ENCODE peak calls at places on chromosomes 3 and 15, in eight cellular contexts. One of them, this sample, is unnamed.

GRCh38 chr15:72858205-72858604 is 74.6 kb upstream of the ADPGK start:
- DNase-seq in esophagus squamous epithelium: no peak
- DNase-seq in ovary: no peak
- DNase-seq in brain microvascular endothelial cell: no peak
- DNase-seq in sigmoid colon: no peak
- DNase-seq in HCT116: no peak
- DNase-seq in body of pancreas: no peak
- DNase-seq in keratinocyte: no peak
- DNase-seq in this sample: no peak

GRCh38 chr3:169453256-169454059 is 210.1 kb downstream of the MECOM start:
- DNase-seq in keratinocyte: no peak
- DNase-seq in esophagus squamous epithelium: no peak
- DNase-seq in body of pancreas: no peak
- DNase-seq in ovary: no peak
- DNase-seq in HCT116: no peak
- DNase-seq in brain microvascular endothelial cell: no peak
- DNase-seq in sigmoid colon: no peak
- DNase-seq in this sample: no peak

GRCh38 chr3:174198199-174198598 is 660.9 kb upstream of the NAALADL2 start:
- DNase-seq in brain microvascular endothelial cell: peak
- DNase-seq in sigmoid colon: no peak
- DNase-seq in esophagus squamous epithelium: no peak
- DNase-seq in body of pancreas: no peak
- DNase-seq in HCT116: no peak
- DNase-seq in ovary: no peak
- DNase-seq in keratinocyte: no peak
- DNase-seq in this sample: no peak

GRCh38 chr3:134847349-134847748 is 52.3 kb downstream of the EPHB1 start:
- DNase-seq in brain microvascular endothelial cell: no peak
- DNase-seq in HCT116: no peak
- DNase-seq in esophagus squamous epithelium: no peak
- DNase-seq in body of pancreas: no peak
- DNase-seq in ovary: no peak
- DNase-seq in sigmoid colon: no peak
- DNase-seq in keratinocyte: no peak
- DNase-seq in this sample: no peak

GRCh38 chr15:79769081-79769481 is 127.7 kb downstream of the MTHFS start:
- DNase-seq in HCT116: peak
- DNase-seq in sigmoid colon: no peak
- DNase-seq in brain microvascular endothelial cell: peak
- DNase-seq in esophagus squamous epithelium: no peak
- DNase-seq in body of pancreas: no peak
- DNase-seq in keratinocyte: no peak
- DNase-seq in ovary: no peak
- DNase-seq in this sample: peak

GRCh38 chr3:13108861-13109260 is 35.6 kb upstream of the IQSEC1 start:
- DNase-seq in esophagus squamous epithelium: no peak
- DNase-seq in ovary: no peak
- DNase-seq in keratinocyte: no peak
- DNase-seq in body of pancreas: no peak
- DNase-seq in HCT116: no peak
- DNase-seq in brain microvascular endothelial cell: no peak
- DNase-seq in sigmoid colon: peak
- DNase-seq in this sample: no peak

GRCh38 chr15:43792761-43793493 is 807 bp downstream of the SERF2 start:
- DNase-seq in esophagus squamous epithelium: no peak
- DNase-seq in ovary: no peak
- DNase-seq in HCT116: no peak
- DNase-seq in body of pancreas: peak
- DNase-seq in sigmoid colon: no peak
- DNase-seq in keratinocyte: no peak
- DNase-seq in brain microvascular endothelial cell: no peak
- DNase-seq in this sample: peak

GRCh38 chr3:147393261-147393964 is 12.9 kb downstream of the ZIC4 start:
- DNase-seq in sigmoid colon: peak
- DNase-seq in keratinocyte: no peak
- DNase-seq in brain microvascular endothelial cell: no peak
- DNase-seq in HCT116: no peak
- DNase-seq in ovary: no peak
- DNase-seq in body of pancreas: no peak
- DNase-seq in esophagus squamous epithelium: no peak
- DNase-seq in this sample: no peak

GRCh38 chr15:85685366-85685765 is 109.4 kb downstream of the KLHL25 start:
- DNase-seq in HCT116: no peak
- DNase-seq in brain microvascular endothelial cell: no peak
- DNase-seq in ovary: no peak
- DNase-seq in esophagus squamous epithelium: no peak
- DNase-seq in keratinocyte: no peak
- DNase-seq in sigmoid colon: no peak
- DNase-seq in body of pancreas: no peak
- DNase-seq in this sample: no peak

GRCh38 chr3:120596853-120597223 is 702 bp downstream of the NDUFB4 start:
- DNase-seq in brain microvascular endothelial cell: no peak
- DNase-seq in ovary: no peak
- DNase-seq in sigmoid colon: no peak
- DNase-seq in keratinocyte: no peak
- DNase-seq in esophagus squamous epithelium: no peak
- DNase-seq in HCT116: no peak
- DNase-seq in body of pancreas: no peak
- DNase-seq in this sample: no peak

GRCh38 chr3:56629044-56629443 is 54.0 kb downstream of the TASOR start:
- DNase-seq in keratinocyte: no peak
- DNase-seq in brain microvascular endothelial cell: no peak
- DNase-seq in body of pancreas: peak
- DNase-seq in ovary: no peak
- DNase-seq in HCT116: no peak
- DNase-seq in sigmoid colon: no peak
- DNase-seq in esophagus squamous epithelium: no peak
- DNase-seq in this sample: no peak

GRCh38 chr15:52677593-52677992 is 1.6 kb downstream of the ATOSA start:
- DNase-seq in body of pancreas: no peak
- DNase-seq in brain microvascular endothelial cell: no peak
- DNase-seq in ovary: no peak
- DNase-seq in HCT116: no peak
- DNase-seq in esophagus squamous epithelium: no peak
- DNase-seq in keratinocyte: no peak
- DNase-seq in sigmoid colon: no peak
- DNase-seq in this sample: no peak

GRCh38 chr3:52934626-52935530 is 37.5 kb upstream of the STIMATE start:
- DNase-seq in HCT116: peak
- DNase-seq in sigmoid colon: no peak
- DNase-seq in esophagus squamous epithelium: no peak
- DNase-seq in body of pancreas: peak
- DNase-seq in keratinocyte: no peak
- DNase-seq in brain microvascular endothelial cell: peak
- DNase-seq in ovary: peak
- DNase-seq in this sample: peak

GRCh38 chr15:53581513-53581912 is 177.9 kb downstream of the WDR72 start:
- DNase-seq in sigmoid colon: no peak
- DNase-seq in body of pancreas: no peak
- DNase-seq in brain microvascular endothelial cell: no peak
- DNase-seq in keratinocyte: no peak
- DNase-seq in esophagus squamous epithelium: no peak
- DNase-seq in ovary: no peak
- DNase-seq in HCT116: no peak
- DNase-seq in this sample: no peak

GRCh38 chr3:173932624-173933023 is 535.1 kb downstream of the NLGN1 start:
- DNase-seq in sigmoid colon: no peak
- DNase-seq in keratinocyte: no peak
- DNase-seq in brain microvascular endothelial cell: peak
- DNase-seq in body of pancreas: no peak
- DNase-seq in ovary: no peak
- DNase-seq in esophagus squamous epithelium: no peak
- DNase-seq in HCT116: no peak
- DNase-seq in this sample: no peak

GRCh38 chr3:85170646-85171045 is 211.9 kb downstream of the CADM2 start:
- DNase-seq in brain microvascular endothelial cell: no peak
- DNase-seq in body of pancreas: no peak
- DNase-seq in esophagus squamous epithelium: no peak
- DNase-seq in sigmoid colon: no peak
- DNase-seq in HCT116: no peak
- DNase-seq in keratinocyte: no peak
- DNase-seq in ovary: no peak
- DNase-seq in this sample: no peak

GRCh38 chr3:35137612-35138011 is 501.7 kb upstream of the ARPP21 start:
- DNase-seq in esophagus squamous epithelium: no peak
- DNase-seq in ovary: no peak
- DNase-seq in keratinocyte: no peak
- DNase-seq in body of pancreas: no peak
- DNase-seq in HCT116: no peak
- DNase-seq in brain microvascular endothelial cell: no peak
- DNase-seq in sigmoid colon: no peak
- DNase-seq in this sample: no peak

GRCh38 chr3:73432021-73432722 is 192.6 kb downstream of the PDZRN3 start:
- DNase-seq in body of pancreas: peak
- DNase-seq in ovary: no peak
- DNase-seq in HCT116: peak
- DNase-seq in sigmoid colon: peak
- DNase-seq in keratinocyte: no peak
- DNase-seq in brain microvascular endothelial cell: peak
- DNase-seq in esophagus squamous epithelium: no peak
- DNase-seq in this sample: peak

GRCh38 chr3:191331443-191331842 is 1.1 kb upstream of the UTS2B start:
- DNase-seq in esophagus squamous epithelium: no peak
- DNase-seq in sigmoid colon: no peak
- DNase-seq in ovary: no peak
- DNase-seq in HCT116: no peak
- DNase-seq in keratinocyte: no peak
- DNase-seq in body of pancreas: no peak
- DNase-seq in brain microvascular endothelial cell: no peak
- DNase-seq in this sample: peak

GRCh38 chr3:57856675-57857074 is 100.6 kb downstream of the SLMAP start:
- DNase-seq in keratinocyte: no peak
- DNase-seq in sigmoid colon: no peak
- DNase-seq in brain microvascular endothelial cell: no peak
- DNase-seq in body of pancreas: no peak
- DNase-seq in ovary: no peak
- DNase-seq in esophagus squamous epithelium: no peak
- DNase-seq in HCT116: no peak
- DNase-seq in this sample: peak

GRCh38 chr15:28191832-28192231 is 92.7 kb upstream of the OCA2 start:
- DNase-seq in sigmoid colon: peak
- DNase-seq in keratinocyte: no peak
- DNase-seq in HCT116: no peak
- DNase-seq in ovary: peak
- DNase-seq in esophagus squamous epithelium: no peak
- DNase-seq in body of pancreas: peak
- DNase-seq in brain microvascular endothelial cell: peak
- DNase-seq in this sample: no peak

DNA sequence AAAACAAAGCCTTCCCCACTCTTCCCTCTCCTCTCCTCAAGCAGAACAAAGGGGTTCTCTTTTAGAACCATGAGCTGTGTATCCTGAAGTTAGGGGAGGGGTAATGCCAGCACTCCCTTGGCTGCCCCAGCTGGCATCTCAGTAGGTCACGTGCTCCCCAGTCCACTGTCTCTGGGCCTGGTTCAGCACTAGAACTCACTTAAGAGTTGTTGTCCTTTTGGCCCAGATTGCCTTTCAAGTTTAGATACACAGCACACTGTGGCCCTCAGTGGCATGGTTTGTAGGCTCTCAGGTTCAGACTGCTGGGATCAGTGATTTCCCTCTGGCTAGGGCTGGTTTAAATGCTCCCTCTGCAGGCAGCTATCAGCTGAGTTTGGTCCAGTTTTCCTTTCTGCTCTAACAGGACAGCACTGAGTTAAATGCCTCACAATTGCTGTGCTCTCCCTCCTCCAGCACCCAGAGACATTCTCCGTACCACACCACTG is 188.4 kb upstream of the ST8SIA2 start:
- DNase-seq in HCT116: no peak
- DNase-seq in ovary: no peak
- DNase-seq in esophagus squamous epithelium: no peak
- DNase-seq in sigmoid colon: no peak
- DNase-seq in body of pancreas: no peak
- DNase-seq in brain microvascular endothelial cell: no peak
- DNase-seq in keratinocyte: no peak
- DNase-seq in this sample: no peak
- TF ChIP-seq CTCF in HCT116: no peak
- TF ChIP-seq CTCF in ovary: no peak
- TF ChIP-seq CTCF in esophagus squamous epithelium: no peak
- TF ChIP-seq CTCF in sigmoid colon: no peak
- TF ChIP-seq CTCF in body of pancreas: no peak
- TF ChIP-seq CTCF in brain microvascular endothelial cell: no peak
- TF ChIP-seq CTCF in keratinocyte: peak
- TF ChIP-seq CTCF in this sample: no peak

DNA sequence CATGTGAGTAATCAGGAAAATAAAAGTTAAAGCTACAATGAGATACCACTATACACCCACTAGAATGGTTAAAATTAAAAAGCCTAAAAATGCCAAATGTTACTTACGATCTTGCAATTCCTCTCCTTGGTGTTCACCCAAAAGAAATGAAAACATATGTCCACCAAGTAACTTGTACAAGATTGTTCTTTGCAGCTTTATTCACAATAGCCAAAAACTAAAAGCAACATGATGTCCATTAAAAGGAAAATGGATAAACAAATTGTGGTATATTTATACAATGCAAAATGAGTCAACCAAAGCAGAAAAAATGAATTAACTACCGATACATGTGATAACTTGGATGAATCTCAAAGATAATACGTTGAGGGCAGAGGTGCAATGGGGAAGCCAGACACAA is 301.5 kb upstream of the THBS1 start:
- DNase-seq in HCT116: no peak
- DNase-seq in esophagus squamous epithelium: no peak
- DNase-seq in body of pancreas: no peak
- DNase-seq in keratinocyte: no peak
- DNase-seq in sigmoid colon: no peak
- DNase-seq in ovary: no peak
- DNase-seq in brain microvascular endothelial cell: no peak
- DNase-seq in this sample: no peak
- H3K27ac ChIP-seq in HCT116: no peak
- H3K27ac ChIP-seq in esophagus squamous epithelium: no peak
- H3K27ac ChIP-seq in body of pancreas: no peak
- H3K27ac ChIP-seq in keratinocyte: no peak
- H3K27ac ChIP-seq in sigmoid colon: no peak
- H3K27ac ChIP-seq in ovary: no peak
- H3K27ac ChIP-seq in brain microvascular endothelial cell: no peak
- H3K27ac ChIP-seq in this sample: no peak

DNA sequence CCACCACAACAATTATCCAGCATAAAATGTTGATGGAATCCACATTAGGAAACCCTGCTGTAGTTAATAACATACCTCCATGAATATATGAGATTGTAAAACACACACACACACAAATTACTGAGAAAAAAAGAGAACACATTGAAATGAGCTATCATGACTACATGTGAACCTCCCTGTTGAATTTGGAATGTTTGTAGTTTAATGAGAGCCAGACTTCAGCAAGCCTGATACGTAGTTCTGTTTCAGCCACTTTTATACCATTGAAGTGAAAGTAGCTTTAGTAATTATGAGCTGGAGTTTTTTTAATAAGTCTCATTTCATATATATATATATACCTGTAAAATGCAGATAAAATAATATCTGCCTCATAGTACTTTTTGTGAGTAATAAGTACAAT is 1146.4 kb downstream of the NAALADL2 start:
- DNase-seq in body of pancreas: no peak
- DNase-seq in ovary: no peak
- DNase-seq in sigmoid colon: no peak
- DNase-seq in brain microvascular endothelial cell: no peak
- DNase-seq in esophagus squamous epithelium: no peak
- DNase-seq in keratinocyte: no peak
- DNase-seq in HCT116: no peak
- DNase-seq in this sample: no peak
- TF ChIP-seq CTCF in body of pancreas: no peak
- TF ChIP-seq CTCF in ovary: no peak
- TF ChIP-seq CTCF in sigmoid colon: no peak
- TF ChIP-seq CTCF in brain microvascular endothelial cell: no peak
- TF ChIP-seq CTCF in esophagus squamous epithelium: no peak
- TF ChIP-seq CTCF in keratinocyte: no peak
- TF ChIP-seq CTCF in HCT116: no peak
- TF ChIP-seq CTCF in this sample: no peak

GRCh38 chr15:98805434-98806274 is 157.3 kb downstream of the IGF1R start:
- DNase-seq in ovary: no peak
- DNase-seq in brain microvascular endothelial cell: no peak
- DNase-seq in HCT116: no peak
- DNase-seq in sigmoid colon: no peak
- DNase-seq in esophagus squamous epithelium: no peak
- DNase-seq in body of pancreas: no peak
- DNase-seq in keratinocyte: no peak
- DNase-seq in this sample: no peak
- H3K27ac ChIP-seq in ovary: no peak
- H3K27ac ChIP-seq in brain microvascular endothelial cell: no peak
- H3K27ac ChIP-seq in HCT116: no peak
- H3K27ac ChIP-seq in sigmoid colon: peak
- H3K27ac ChIP-seq in esophagus squamous epithelium: no peak
- H3K27ac ChIP-seq in body of pancreas: no peak
- H3K27ac ChIP-seq in keratinocyte: no peak
- H3K27ac ChIP-seq in this sample: no peak

This sample was measured in RWPE1.